ENCODE peak calls at places on chromosomes 5 and 9, in nine cellular contexts. I is heart left ventricle; T is retinal pigment epithelial cell; W is omental fat pad; S is GM12891; X is KBM-7; R is effector memory CD4-positive, alpha-beta T cell; P is heart right ventricle; E is astrocyte of the hippocampus. L is an unnamed sample.

GRCh38 chr9:91486699-91487497 is 63.3 kb upstream of the NFIL3 start:
- DNase-seq in S (no peak), X (no peak), P (peak), W (no peak), T (no peak), E (peak), R (no peak), I (no peak), L (no peak)

GRCh38 chr9:75700252-75700640 is 190.2 kb upstream of the PCSK5 start:
- DNase-seq in X (no peak), S (no peak), W (no peak), E (no peak), R (no peak), T (no peak), I (no peak), P (no peak), L (no peak)

GRCh38 chr5:58013542-58014258 is 446.2 kb downstream of the PLK2 start:
- DNase-seq in T (no peak), W (no peak), P (no peak), S (no peak), I (no peak), E (no peak), X (no peak), R (no peak), L (no peak)

GRCh38 chr9:550267-550790 is 291.2 kb upstream of the DMRT1 start:
- DNase-seq in E (no peak), T (no peak), S (no peak), W (no peak), X (no peak), R (no peak), I (no peak), P (no peak), L (no peak)

GRCh38 chr5:172490739-172491461 is 36.6 kb upstream of the SH3PXD2B start:
- DNase-seq in E (no peak), P (no peak), S (no peak), R (no peak), W (peak), X (no peak), I (peak), T (no peak), L (no peak)

GRCh38 chr5:149796025-149796424 is 65.9 kb downstream of the PPARGC1B start:
- DNase-seq in S (no peak), E (no peak), I (no peak), P (no peak), X (no peak), T (no peak), W (no peak), R (no peak), L (no peak)

GRCh38 chr5:124677376-124677998 is 69.0 kb downstream of the ZNF608 start:
- DNase-seq in R (no peak), I (peak), X (no peak), E (no peak), P (no peak), W (no peak), T (peak), S (no peak), L (no peak)

GRCh38 chr5:86374611-86375010 is 243.1 kb upstream of the COX7C start:
- DNase-seq in I (no peak), T (peak), W (no peak), R (no peak), P (no peak), X (no peak), E (no peak), S (no peak), L (no peak)

GRCh38 chr5:127930311-127930710 is 153.3 kb upstream of the SLC12A2 start:
- DNase-seq in T (no peak), P (no peak), X (no peak), I (no peak), E (peak), S (no peak), W (no peak), R (no peak), L (no peak)

GRCh38 chr5:111071413-111071812 is at the start of gene TSLP:
- DNase-seq in E (no peak), S (no peak), T (no peak), I (no peak), P (no peak), X (no peak), W (no peak), R (no peak), L (no peak)

GRCh38 chr9:110712955-110713354 is 44.4 kb downstream of the MUSK start:
- DNase-seq in E (no peak), I (no peak), W (no peak), P (no peak), X (no peak), T (no peak), R (no peak), S (no peak), L (no peak)

GRCh38 chr9:135228345-135228982 is 141.0 kb downstream of the OLFM1 start:
- DNase-seq in P (peak), W (no peak), X (no peak), I (peak), R (no peak), S (no peak), T (no peak), E (no peak), L (peak)

GRCh38 chr5:116013931-116014330 is 18.3 kb upstream of the ARL14EPL start:
- DNase-seq in R (no peak), S (no peak), T (no peak), X (no peak), W (no peak), E (no peak), P (no peak), I (no peak), L (no peak)

GRCh38 chr5:179152941-179153340 is 92.8 kb downstream of the ZNF354C start:
- DNase-seq in R (no peak), E (no peak), S (no peak), T (no peak), W (no peak), X (no peak), P (peak), I (no peak), L (no peak)

GRCh38 chr9:137227057-137227852 is at the start of gene RNF224:
- DNase-seq in X (peak), I (peak), T (peak), R (peak), S (peak), P (peak), W (peak), E (peak), L (peak)

GRCh38 chr5:61686491-61687257 is 354.6 kb downstream of the ZSWIM6 start:
- DNase-seq in T (no peak), R (no peak), E (peak), W (no peak), S (no peak), P (no peak), X (no peak), I (no peak), L (no peak)

GRCh38 chr5:52817818-52818217 is 30.1 kb downstream of the ITGA1 start:
- DNase-seq in R (no peak), T (no peak), S (no peak), X (no peak), E (no peak), W (no peak), I (no peak), P (no peak), L (no peak)

GRCh38 chr9:120344230-120344629 is 235.7 kb downstream of the CDK5RAP2 start:
- DNase-seq in S (no peak), P (no peak), T (no peak), W (no peak), R (no peak), I (no peak), X (no peak), E (peak), L (no peak)

GRCh38 chr5:38905516-38905915 is 59.7 kb downstream of the OSMR start:
- DNase-seq in X (no peak), P (no peak), S (no peak), W (no peak), R (no peak), E (no peak), T (peak), I (no peak), L (no peak)

GRCh38 chr5:43412151-43412550 is at the start of gene CCL28:
- DNase-seq in T (no peak), R (no peak), E (no peak), P (no peak), I (no peak), S (no peak), X (no peak), W (no peak), L (no peak)

GRCh38 chr9:34671307-34671706 is 8.8 kb upstream of the CCL27 start:
- DNase-seq in R (no peak), W (no peak), X (no peak), T (no peak), S (no peak), I (peak), P (no peak), E (no peak), L (no peak)

GRCh38 chr9:33737811-33738606 is 57.4 kb upstream of the PRSS3 start:
- DNase-seq in E (peak), I (no peak), W (no peak), P (no peak), S (no peak), T (peak), X (peak), R (no peak), L (peak)

GRCh38 chr5:54148858-54149257 is 161.5 kb downstream of the ARL15 start:
- DNase-seq in T (no peak), S (no peak), E (no peak), I (no peak), X (no peak), P (no peak), W (no peak), R (no peak), L (no peak)

GRCh38 chr5:69341520-69342161 is 9.0 kb upstream of the CCDC125 start:
- DNase-seq in T (no peak), W (no peak), I (no peak), S (no peak), P (no peak), R (no peak), X (no peak), E (no peak), L (no peak)

GRCh38 chr5:150313921-150314716 is 11.4 kb upstream of the ARSI start:
- DNase-seq in R (no peak), T (no peak), S (no peak), P (no peak), E (no peak), I (no peak), X (no peak), W (no peak), L (no peak)

GRCh38 chr9:91207889-91208651 is 153.6 kb downstream of the AUH start:
- DNase-seq in P (no peak), X (peak), T (no peak), I (no peak), W (no peak), S (no peak), E (peak), R (no peak), L (no peak)

GRCh38 chr5:102811962-102812361 is 56.9 kb downstream of the PAM start:
- DNase-seq in I (no peak), T (no peak), W (no peak), E (no peak), X (peak), P (no peak), S (no peak), R (no peak), L (no peak)

GRCh38 chr5:128021411-128021810 is 62.2 kb upstream of the SLC12A2 start:
- DNase-seq in E (no peak), P (no peak), I (no peak), X (no peak), T (no peak), S (no peak), W (no peak), R (no peak), L (no peak)

GRCh38 chr5:39501403-39501802 is 76.6 kb upstream of the DAB2 start:
- DNase-seq in T (no peak), E (peak), X (no peak), S (no peak), R (no peak), W (peak), P (peak), I (peak), L (no peak)

GRCh38 chr5:55160493-55161209 is 680 bp downstream of the GPX8 start:
- DNase-seq in X (no peak), I (peak), R (no peak), E (peak), T (peak), S (no peak), W (no peak), P (no peak), L (no peak)

GRCh38 chr5:74954919-74955318 is 88.7 kb upstream of the FAM169A start:
- DNase-seq in T (peak), X (no peak), P (no peak), E (peak), W (no peak), S (no peak), I (no peak), R (no peak), L (no peak)

GRCh38 chr5:152237531-152237930 is 167.5 kb downstream of the NMUR2 start:
- DNase-seq in W (no peak), S (no peak), T (no peak), P (no peak), E (no peak), I (no peak), R (no peak), X (no peak), L (no peak)

GRCh38 chr5:171426680-171427079 is 7.2 kb downstream of the FGF18 start:
- DNase-seq in S (no peak), I (no peak), X (no peak), W (no peak), T (no peak), P (no peak), R (no peak), E (no peak), L (no peak)

GRCh38 chr9:95370064-95370463 is 52.6 kb upstream of the FANCC start:
- DNase-seq in S (no peak), T (no peak), R (no peak), E (peak), X (no peak), W (no peak), I (no peak), P (no peak), L (no peak)

GRCh38 chr5:125899006-125899405 is 524.2 kb upstream of the GRAMD2B start:
- DNase-seq in R (no peak), I (no peak), W (no peak), E (no peak), P (no peak), X (no peak), T (no peak), S (no peak), L (no peak)

GRCh38 chr5:81363093-81363886 is 30.6 kb downstream of the ACOT12 start:
- DNase-seq in S (no peak), W (no peak), E (no peak), T (no peak), R (no peak), X (no peak), P (no peak), I (no peak), L (no peak)

GRCh38 chr5:1175015-1175414 is 26.4 kb upstream of the SLC6A19 start:
- DNase-seq in X (no peak), T (no peak), E (no peak), W (no peak), S (no peak), R (no peak), I (no peak), P (no peak), L (peak)

GRCh38 chr9:74534847-74535246 is 37.7 kb downstream of the RORB start:
- DNase-seq in X (no peak), T (no peak), S (no peak), E (no peak), R (no peak), W (no peak), I (no peak), P (no peak), L (no peak)

GRCh38 chr9:76561887-76562286 is 102.9 kb downstream of the GCNT1 start:
- DNase-seq in S (no peak), X (no peak), P (no peak), I (no peak), T (no peak), W (no peak), R (no peak), E (no peak), L (no peak)

L was measured in glutamatergic neuron.